ENCODE peak calls at places on chromosome 22, in five cellular contexts. D, C, B, O and T are unnamed samples.

GRCh38 chr22:36775589-36775965 is 342 bp downstream of the IFT27 start:
- DNase-seq in D (no peak), C (no peak), B (no peak), O (no peak), T (no peak)

GRCh38 chr22:32826537-32826936 is 25.0 kb downstream of the TIMP3 start:
- DNase-seq in D (no peak), C (no peak), B (no peak), O (no peak), T (no peak)

GRCh38 chr22:26416256-26416655 is 12.8 kb upstream of the ASPHD2 start:
- DNase-seq in D (no peak), C (no peak), B (no peak), O (no peak), T (no peak)

GRCh38 chr22:23305922-23306374 is 125.6 kb downstream of the BCR start:
- DNase-seq in D (no peak), C (no peak), B (peak; percentile 75), O (no peak), T (no peak)

GRCh38 chr22:26170795-26171194 is 1.5 kb downstream of the SEZ6L start:
- DNase-seq in D (peak; percentile 24), C (no peak), B (peak; percentile 62), O (no peak), T (no peak)

GRCh38 chr22:49540571-49541450 is 286.9 kb downstream of the BRD1 start:
- DNase-seq in D (no peak), C (no peak), B (no peak), O (no peak), T (no peak)

GRCh38 chr22:37782340-37783168 is 25.2 kb upstream of the GCAT start:
- DNase-seq in D (peak; percentile 50), C (no peak), B (no peak), O (peak; percentile 63), T (no peak)

GRCh38 chr22:37462983-37463382 is 23.2 kb downstream of the MFNG start:
- DNase-seq in D (peak; percentile 40), C (no peak), B (no peak), O (peak; percentile 28), T (no peak)

GRCh38 chr22:37021710-37022482 is 2.4 kb downstream of the MPST start:
- DNase-seq in D (peak; percentile 72), C (no peak), B (peak; percentile 82), O (no peak), T (peak; percentile 54)

GRCh38 chr22:36351921-36352774 is 35.6 kb downstream of the MYH9 start:
- DNase-seq in D (no peak), C (no peak), B (no peak), O (peak; percentile 91), T (no peak)

GRCh38 chr22:48564995-48565394 is 1262.7 kb downstream of the BRD1 start:
- DNase-seq in D (no peak), C (no peak), B (no peak), O (no peak), T (no peak)

GRCh38 chr22:50061824-50062355 is 3.8 kb upstream of the TTLL8 start:
- DNase-seq in D (peak; percentile 20), C (no peak), B (no peak), O (no peak), T (no peak)

GRCh38 chr22:29346659-29347058 is 31.2 kb upstream of the RASL10A start:
- DNase-seq in D (no peak), C (no peak), B (no peak), O (no peak), T (no peak)

GRCh38 chr22:21641417-21641794 is 696 bp upstream of the SDF2L1 start:
- DNase-seq in D (peak; percentile 98), C (no peak), B (peak; percentile 76), O (peak; percentile 59), T (peak; percentile 41)

GRCh38 chr22:25362215-25362882 is 142.9 kb downstream of the CRYBB2 start:
- DNase-seq in D (peak; percentile 60), C (no peak), B (peak; percentile 83), O (peak; percentile 35), T (peak; percentile 75)

GRCh38 chr22:28917747-28918543 is 34.6 kb downstream of the ZNRF3 start:
- DNase-seq in D (no peak), C (no peak), B (peak; percentile 48), O (peak; percentile 86), T (no peak)

GRCh38 chr22:37044634-37045625 is 6.6 kb upstream of the KCTD17 start:
- DNase-seq in D (no peak), C (no peak), B (no peak), O (no peak), T (no peak)

GRCh38 chr22:23657712-23658111 is 25.6 kb upstream of the DRICH1 start:
- DNase-seq in D (no peak), C (no peak), B (no peak), O (no peak), T (no peak)

GRCh38 chr22:42862045-42862734 is 5.1 kb upstream of the ARFGAP3 start:
- DNase-seq in D (no peak), C (no peak), B (no peak), O (peak; percentile 62), T (no peak)

GRCh38 chr22:20581503-20582170 is 74.2 kb downstream of the MED15 start:
- DNase-seq in D (no peak), C (no peak), B (no peak), O (no peak), T (no peak)

GRCh38 chr22:17035246-17035645 is 27.2 kb upstream of the GAB4 start:
- DNase-seq in D (no peak), C (no peak), B (no peak), O (no peak), T (no peak)

GRCh38 chr22:48940988-48941902 is 886.4 kb downstream of the BRD1 start:
- DNase-seq in D (no peak), C (no peak), B (no peak), O (no peak), T (no peak)

GRCh38 chr22:25193548-25193947 is 6.1 kb upstream of the CRYBB3 start:
- DNase-seq in D (no peak), C (no peak), B (no peak), O (no peak), T (no peak)

GRCh38 chr22:43572710-43573109 is 160.9 kb downstream of the MPPED1 start:
- DNase-seq in D (no peak), C (no peak), B (no peak), O (no peak), T (no peak)

GRCh38 chr22:41028841-41029240 is 63.6 kb upstream of the EP300 start:
- DNase-seq in D (no peak), C (no peak), B (no peak), O (peak; percentile 64), T (no peak)

GRCh38 chr22:43642319-43642718 is 169.8 kb downstream of the EFCAB6 start:
- DNase-seq in D (no peak), C (no peak), B (no peak), O (no peak), T (no peak)

GRCh38 chr22:30574095-30574981 is at the start of gene GAL3ST1:
- DNase-seq in D (no peak), C (no peak), B (peak; percentile 89), O (peak; percentile 77), T (no peak)
- H3K4me3 ChIP-seq in D (no peak within 1 kb of the TSS), C (no peak within 1 kb of the TSS), B (no peak within 1 kb of the TSS), O (peak within 1 kb of the TSS; percentile 62), T (no peak within 1 kb of the TSS)

GRCh38 chr22:19568337-19569311 is 44.4 kb upstream of the CLDN5 start:
- DNase-seq in D (no peak), C (no peak), B (no peak), O (no peak), T (no peak)
- TF ChIP-seq GABPA in D (no peak), C (no peak), B (no peak), O (no peak), T (no peak)

DNA sequence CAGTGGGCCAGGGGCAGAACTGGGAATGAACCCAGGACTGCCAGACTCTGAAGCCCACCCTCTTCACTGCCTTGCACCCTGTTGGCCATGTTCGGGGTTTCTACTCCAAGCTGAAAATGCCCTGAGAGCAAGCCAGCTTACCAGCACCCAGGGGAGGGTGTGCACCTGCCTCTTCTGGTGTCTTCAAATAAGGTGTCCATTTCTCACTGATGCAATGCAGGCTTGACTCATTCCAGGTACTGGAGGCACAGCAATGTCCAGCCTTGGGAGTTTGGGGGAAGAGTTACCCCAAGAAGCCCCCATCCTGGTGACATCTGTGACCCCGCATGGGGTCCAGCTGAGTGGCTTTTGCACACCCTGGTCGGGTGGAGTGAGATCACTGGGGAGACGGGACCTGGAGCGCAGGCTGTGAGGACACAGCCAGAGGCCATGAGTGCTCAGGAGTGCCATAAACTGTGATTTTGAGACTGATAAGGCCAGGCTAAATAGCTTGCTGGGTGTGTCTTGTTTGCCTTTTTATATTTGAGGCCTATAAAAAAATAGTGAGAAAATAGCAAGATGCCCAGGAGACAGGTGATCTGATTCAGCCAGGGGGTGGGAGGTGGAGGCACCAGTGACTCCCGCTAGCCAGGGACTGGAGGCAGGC is 4.6 kb upstream of the CERK start:
- DNase-seq in D (no peak), C (no peak), B (no peak), O (no peak), T (no peak)
- TF ChIP-seq REST in D (no peak), C (no peak), B (no peak), O (no peak), T (no peak)

GRCh38 chr22:39598017-39598965 is 27.7 kb downstream of the CACNA1I start:
- DNase-seq in D (peak; percentile 79), C (no peak), B (no peak), O (no peak), T (no peak)
- H3K4me3 ChIP-seq in D (no peak overlapping the region), C (no peak overlapping the region), B (no peak overlapping the region), O (no peak overlapping the region), T (no peak overlapping the region)